ENCODE peak calls at places on chromosomes 12 and 14, in eight cellular contexts. F, H, I, A, U, N, C and O are unnamed samples.

GRCh38 chr14:99624024-99624423 is 20.0 kb upstream of the CCDC85C start:
- DNase-seq in A (no peak), N (no peak), U (no peak), H (no peak), I (no peak), C (no peak), F (no peak), O (no peak)

GRCh38 chr12:25784669-25785068 is 173.8 kb upstream of the RASSF8 start:
- DNase-seq in I (no peak), N (no peak), U (no peak), H (no peak), F (no peak), A (no peak), C (no peak), O (no peak)

GRCh38 chr12:76943004-76943403 is 64.2 kb upstream of the CSRP2 start:
- DNase-seq in F (no peak), U (no peak), I (no peak), N (no peak), A (no peak), H (no peak), C (no peak), O (no peak)

GRCh38 chr12:47032644-47033043 is 46.8 kb upstream of the PCED1B start:
- DNase-seq in C (no peak), I (peak; percentile 13), U (peak; percentile 72), H (peak; percentile 10), F (no peak), A (no peak), N (peak; percentile 59), O (no peak)

GRCh38 chr14:100438678-100439592 is 115.8 kb downstream of the SLC25A47 start:
- DNase-seq in I (no peak), U (no peak), H (no peak), F (no peak), A (no peak), N (no peak), C (peak; percentile 93), O (no peak)

GRCh38 chr14:54695196-54695595 is 128.3 kb downstream of the SAMD4A start:
- DNase-seq in U (no peak), I (no peak), C (no peak), N (no peak), H (no peak), F (no peak), A (no peak), O (no peak)

GRCh38 chr12:99110866-99111265 is 465.8 kb downstream of the APAF1 start:
- DNase-seq in F (no peak), A (no peak), U (no peak), N (no peak), H (no peak), C (no peak), I (peak; percentile 57), O (no peak)

GRCh38 chr14:99036594-99037293 is 235.3 kb downstream of the BCL11B start:
- DNase-seq in A (no peak), C (no peak), F (no peak), N (no peak), H (no peak), U (no peak), I (peak; percentile 80), O (no peak)

GRCh38 chr12:107328442-107329133 is 235.2 kb upstream of the CRY1 start:
- DNase-seq in U (no peak), F (no peak), N (no peak), I (no peak), H (no peak), A (no peak), C (no peak), O (no peak)

GRCh38 chr12:31506907-31507306 is 84.0 kb downstream of the DENND5B start:
- DNase-seq in U (no peak), I (no peak), C (no peak), F (no peak), A (no peak), H (no peak), N (no peak), O (no peak)

GRCh38 chr14:50410921-50411320 is 14.2 kb upstream of the CDKL1 start:
- DNase-seq in N (peak; percentile 26), I (no peak), U (no peak), H (no peak), A (no peak), F (no peak), C (no peak), O (no peak)

GRCh38 chr12:104230704-104231103 is 15.1 kb downstream of the TXNRD1 start:
- DNase-seq in A (no peak), U (no peak), H (no peak), N (no peak), F (no peak), C (no peak), I (no peak), O (no peak)

GRCh38 chr12:104890463-104891096 is 67.5 kb downstream of the SLC41A2 start:
- DNase-seq in I (no peak), U (no peak), F (no peak), C (no peak), H (peak; percentile 22), A (no peak), N (peak; percentile 2), O (no peak)

GRCh38 chr14:72515779-72516770 is 377.8 kb downstream of the DPF3 start:
- DNase-seq in A (peak; percentile 59), H (no peak), I (no peak), F (no peak), C (no peak), N (no peak), U (no peak), O (no peak)

GRCh38 chr12:8527250-8528130 is 13.2 kb downstream of the CLEC4E start:
- DNase-seq in A (no peak), N (no peak), F (no peak), C (no peak), I (no peak), H (no peak), U (no peak), O (no peak)

GRCh38 chr12:131682511-131682895 is 28.4 kb upstream of the SFSWAP start:
- DNase-seq in H (no peak), A (no peak), U (peak; percentile 48), N (peak; percentile 42), F (no peak), C (no peak), I (no peak), O (no peak)

GRCh38 chr12:89907659-89908058 is 199.0 kb upstream of the ATP2B1 start:
- DNase-seq in I (no peak), N (no peak), U (no peak), C (no peak), H (no peak), A (no peak), F (no peak), O (no peak)

GRCh38 chr14:22452330-22452729 is 136.7 kb downstream of the DAD1 start:
- DNase-seq in I (no peak), N (no peak), U (no peak), H (no peak), F (no peak), A (no peak), C (no peak), O (no peak)

GRCh38 chr14:76985021-76985420 is 43.5 kb downstream of the IRF2BPL start:
- DNase-seq in N (no peak), C (no peak), U (no peak), F (no peak), A (no peak), H (no peak), I (no peak), O (no peak)

GRCh38 chr12:52395761-52396434 is 10.2 kb downstream of the KRT82 start:
- DNase-seq in N (peak; percentile 20), U (no peak), C (no peak), I (peak; percentile 25), F (no peak), A (peak; percentile 29), H (no peak), O (no peak)

GRCh38 chr12:68001486-68002466 is 12.5 kb downstream of the IFNG-AS1 start:
- DNase-seq in N (peak; percentile 63), F (no peak), U (no peak), C (no peak), I (peak; percentile 24), A (no peak), H (no peak), O (no peak)